ENCODE peak calls at places on chromosomes 2 and 18, in eight cellular contexts. O, I, Y, F, U, Z, M and D are unnamed samples.

GRCh38 chr2:24342110-24342910 is 18.0 kb downstream of the ITSN2 start:
- DNase-seq in O (peak), I (no peak), Y (no peak), F (peak), U (no peak), Z (no peak), M (no peak), D (no peak)

GRCh38 chr18:712401-713134 is at the start of gene ENOSF1:
- DNase-seq in O (peak), I (peak), Y (peak), F (peak), U (peak), Z (peak), M (peak), D (peak)

GRCh38 chr18:21408681-21409080 is 166.6 kb downstream of the GREB1L start:
- DNase-seq in O (no peak), I (no peak), Y (no peak), F (no peak), U (no peak), Z (no peak), M (no peak), D (no peak)

GRCh38 chr2:133892352-133892913 is 324.2 kb upstream of the NCKAP5 start:
- DNase-seq in O (no peak), I (no peak), Y (no peak), F (no peak), U (no peak), Z (no peak), M (no peak), D (no peak)

GRCh38 chr18:58581265-58581664 is 47.6 kb downstream of the ALPK2 start:
- DNase-seq in O (peak), I (no peak), Y (peak), F (no peak), U (no peak), Z (peak), M (peak), D (no peak)

GRCh38 chr2:143815082-143815481 is 685.9 kb downstream of the ARHGAP15 start:
- DNase-seq in O (no peak), I (no peak), Y (no peak), F (no peak), U (no peak), Z (no peak), M (no peak), D (no peak)

GRCh38 chr2:105321875-105322646 is 7.5 kb downstream of the TGFBRAP1 start:
- DNase-seq in O (peak), I (no peak), Y (no peak), F (no peak), U (no peak), Z (no peak), M (peak), D (no peak)

GRCh38 chr2:9199716-9200633 is 6.6 kb upstream of the ASAP2 start:
- DNase-seq in O (peak), I (no peak), Y (peak), F (no peak), U (no peak), Z (no peak), M (peak), D (no peak)

GRCh38 chr2:199344012-199344411 is 113.7 kb downstream of the SATB2 start:
- DNase-seq in O (no peak), I (no peak), Y (no peak), F (no peak), U (no peak), Z (no peak), M (no peak), D (no peak)

GRCh38 chr2:240789501-240790369 is 30.3 kb downstream of the KIF1A start:
- DNase-seq in O (no peak), I (no peak), Y (no peak), F (peak), U (no peak), Z (no peak), M (no peak), D (no peak)